ENCODE peak calls at places on chromosomes 12 and 14, in four cellular contexts. X is HuH-7.5; E is adipocyte; I is CD4-positive, CD25-positive, alpha-beta regulatory T cell. Z is an unnamed sample.

GRCh38 chr14:67919259-67919658 is 99.7 kb downstream of the RAD51B start:
- DNase-seq in X (no peak), I (no peak), E (peak), Z (no peak)

GRCh38 chr14:61752626-61753025 is 9.6 kb upstream of the SNAPC1 start:
- DNase-seq in I (no peak), X (no peak), E (no peak), Z (no peak)

GRCh38 chr12:72282721-72283120 is 10.6 kb downstream of the TRHDE start:
- DNase-seq in X (no peak), I (no peak), E (peak), Z (no peak)

GRCh38 chr12:52523825-52524224 is 3.6 kb upstream of the KRT5 start:
- DNase-seq in X (no peak), I (no peak), E (no peak), Z (no peak)

GRCh38 chr12:48822139-48822538 is 3.8 kb downstream of the CACNB3 start:
- DNase-seq in X (no peak), E (no peak), I (no peak), Z (no peak)

GRCh38 chr12:91367234-91367849 is 184.7 kb upstream of the DCN start:
- DNase-seq in X (no peak), I (no peak), E (peak), Z (no peak)

GRCh38 chr12:2401040-2401439 is 348.3 kb downstream of the CACNA1C start:
- DNase-seq in X (no peak), I (no peak), E (no peak), Z (no peak)

GRCh38 chr12:92717202-92717601 is 14.4 kb downstream of the PLEKHG7 start:
- DNase-seq in I (no peak), X (no peak), E (peak), Z (peak)

GRCh38 chr14:99681101-99681831 is 2.8 kb upstream of the CYP46A1 start:
- DNase-seq in E (no peak), I (no peak), X (no peak), Z (no peak)

GRCh38 chr12:14545144-14546124 is 22.2 kb downstream of the PLBD1 start:
- DNase-seq in X (no peak), I (no peak), E (no peak), Z (no peak)

GRCh38 chr14:100239200-100239839 is 376 bp downstream of the YY1 start:
- DNase-seq in I (no peak), X (no peak), E (peak), Z (no peak)

GRCh38 chr14:92122351-92122677 is 545 bp downstream of the CPSF2 start:
- DNase-seq in X (no peak), I (no peak), E (peak), Z (peak)

GRCh38 chr12:89324437-89324836 is 27.9 kb downstream of the DUSP6 start:
- DNase-seq in I (no peak), X (no peak), E (no peak), Z (no peak)

GRCh38 chr12:98328467-98328866 is 186.9 kb upstream of the TMPO start:
- DNase-seq in X (no peak), E (no peak), I (no peak), Z (no peak)

GRCh38 chr12:104115587-104115975 is 22.4 kb downstream of the NFYB start:
- DNase-seq in I (no peak), E (peak), X (no peak), Z (no peak)

GRCh38 chr12:66025477-66025876 is 105.1 kb downstream of the LLPH start:
- DNase-seq in E (no peak), I (no peak), X (no peak), Z (no peak)